ENCODE peak calls at places on chromosome 5, in ten cellular contexts. I is substantia nigra; T is T-helper 17 cell; H is HFFc6; V is fibroblast of lung; K is retina; J is CD4-positive, alpha-beta T cell; M is activated T-helper 9 cell treated with anti-CD3 and anti-CD28 coated beads, Interleukin-2, amount 50 U/mL, for 16 hours; C is foreskin keratinocyte; E is kidney glomerular epithelial cell. X is an unnamed sample.

GRCh38 chr5:19002111-19002510 is 985.9 kb downstream of the CDH18 start:
- DNase-seq in T (no peak), E (no peak), K (no peak), V (no peak), J (no peak), C (peak; percentile 56), H (no peak), M (no peak), I (no peak), X (no peak)

GRCh38 chr5:109805882-109806281 is 116.2 kb downstream of the MAN2A1 start:
- DNase-seq in T (no peak), K (peak; percentile 36), J (no peak), H (no peak), C (no peak), I (no peak), V (no peak), E (peak; percentile 61), M (no peak), X (no peak)

GRCh38 chr5:166370928-166371690 is 1920.3 kb upstream of the WWC1 start:
- DNase-seq in J (no peak), I (no peak), C (no peak), T (no peak), E (peak; percentile 1), K (no peak), M (no peak), H (no peak), V (peak; percentile 47), X (no peak)

GRCh38 chr5:116652196-116652729 is 77.6 kb upstream of the SEMA6A start:
- DNase-seq in I (peak; percentile 47), E (peak; percentile 49), C (peak; percentile 82), M (no peak), H (no peak), K (peak; percentile 76), V (peak; percentile 90), T (no peak), J (no peak), X (no peak)

GRCh38 chr5:67648201-67648671 is 451.6 kb upstream of the CD180 start:
- DNase-seq in I (no peak), V (peak; percentile 53), J (no peak), M (no peak), H (peak; percentile 55), C (no peak), T (no peak), E (peak; percentile 78), K (no peak), X (no peak)

GRCh38 chr5:128905225-128906110 is 59.8 kb upstream of the SLC27A6 start:
- DNase-seq in J (peak; percentile 19), H (peak; percentile 57), I (no peak), M (no peak), K (peak; percentile 5), T (no peak), E (peak; percentile 46), C (peak; percentile 41), V (peak; percentile 77), X (no peak)

GRCh38 chr5:80592105-80592504 is 22.0 kb upstream of the ANKRD34B start:
- DNase-seq in E (peak; percentile 45), K (no peak), T (no peak), V (no peak), M (no peak), J (no peak), I (no peak), C (no peak), H (no peak), X (no peak)

GRCh38 chr5:119028575-119028974 is 40.2 kb upstream of the DTWD2 start:
- DNase-seq in H (no peak), C (no peak), J (no peak), T (no peak), K (no peak), M (no peak), V (no peak), I (no peak), E (no peak), X (no peak)

GRCh38 chr5:141476132-141476909 is 555 bp downstream of the PCDHGC3 start:
- DNase-seq in E (peak; percentile 61), T (no peak), J (no peak), C (peak; percentile 71), I (no peak), H (peak; percentile 76), K (peak; percentile 91), V (peak; percentile 84), M (no peak), X (no peak)

X was measured in NK-92 treated with Interleukin-12 subunit alpha and Interleukin-12 subunit beta, amount 100 ng/mL, for 24 hours.